ENCODE peak calls at places on chromosomes 2 and 18, in nine cellular contexts. X, B, C, F, W, A, G, K and I are unnamed samples.

GRCh38 chr2:71888741-71889445 is 258.8 kb downstream of the CYP26B1 start:
- DNase-seq in X (no peak), B (no peak), C (no peak), F (no peak), W (no peak), A (peak; percentile 22), G (peak; percentile 78), K (no peak), I (peak; percentile 65)

GRCh38 chr2:225002656-225003045 is 39.6 kb downstream of the DOCK10 start:
- DNase-seq in X (no peak), B (no peak), C (no peak), F (no peak), W (no peak), A (no peak), G (no peak), K (peak; percentile 75), I (no peak)

GRCh38 chr2:72934683-72935610 is 17.6 kb downstream of the EMX1 start:
- DNase-seq in X (peak; percentile 51), B (peak; percentile 95), C (no peak), F (peak; percentile 60), W (peak; percentile 82), A (no peak), G (no peak), K (peak; percentile 50), I (no peak)

GRCh38 chr2:37851428-37851827 is 73.7 kb upstream of the RMDN2 start:
- DNase-seq in X (no peak), B (no peak), C (no peak), F (no peak), W (no peak), A (no peak), G (no peak), K (no peak), I (no peak)

GRCh38 chr2:203797363-203798111 is 70.0 kb upstream of the CTLA4 start:
- DNase-seq in X (no peak), B (no peak), C (no peak), F (no peak), W (no peak), A (peak; percentile 50), G (peak; percentile 62), K (no peak), I (no peak)

GRCh38 chr2:20423847-20424246 is 23.0 kb upstream of the RHOB start:
- DNase-seq in X (no peak), B (no peak), C (no peak), F (no peak), W (no peak), A (no peak), G (no peak), K (no peak), I (no peak)

GRCh38 chr18:57698571-57699276 is 77.1 kb upstream of the NARS1 start:
- DNase-seq in X (no peak), B (peak; percentile 70), C (peak; percentile 81), F (no peak), W (no peak), A (no peak), G (peak; percentile 90), K (no peak), I (peak; percentile 56)

GRCh38 chr2:227884511-227884947 is 13.1 kb downstream of the DAW1 start:
- DNase-seq in X (peak; percentile 77), B (peak; percentile 64), C (peak; percentile 77), F (peak; percentile 48), W (peak; percentile 58), A (peak; percentile 84), G (peak; percentile 75), K (peak; percentile 86), I (peak; percentile 82)

GRCh38 chr2:233414777-233415570 is 60.7 kb downstream of the DGKD start:
- DNase-seq in X (no peak), B (peak; percentile 83), C (no peak), F (no peak), W (peak; percentile 66), A (no peak), G (peak; percentile 59), K (no peak), I (peak; percentile 57)

DNA sequence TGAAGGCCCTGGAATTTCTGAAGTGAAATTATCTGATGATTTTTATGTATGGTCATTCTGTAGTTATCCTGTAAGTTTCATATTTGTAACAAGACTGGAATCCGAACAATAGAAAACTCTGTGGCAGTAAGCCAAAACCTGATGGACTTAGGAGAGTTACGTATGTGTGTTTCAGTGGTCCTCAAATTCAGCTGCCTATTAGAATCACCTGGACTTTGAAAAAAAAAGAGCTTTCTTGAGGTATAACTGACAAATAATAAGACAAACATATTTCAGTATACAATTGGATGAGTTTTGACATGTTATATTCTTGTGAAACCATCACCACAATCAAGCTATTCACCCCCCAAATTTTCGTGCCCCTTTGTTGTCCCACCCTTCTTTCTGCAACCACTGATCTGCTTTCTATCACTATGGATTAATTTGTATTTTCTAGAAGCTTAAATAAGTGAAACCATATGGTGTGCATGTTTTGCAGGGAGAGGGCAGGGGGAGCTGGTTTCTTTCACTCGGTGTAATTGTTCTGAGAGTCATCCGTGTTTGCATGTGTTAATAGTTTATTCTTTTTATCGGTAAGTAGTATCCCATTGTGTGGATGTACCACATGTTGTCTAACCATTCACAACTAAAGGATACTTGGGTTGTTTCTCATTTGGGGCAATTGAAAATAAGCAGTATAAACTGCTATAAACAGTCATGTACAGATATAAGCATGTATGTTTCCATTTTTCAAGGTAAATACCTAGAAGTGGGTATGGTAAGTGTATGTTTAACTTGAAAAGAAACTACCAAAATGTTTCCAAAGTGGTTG is 50.2 kb upstream of the EML4 start:
- DNase-seq in X (no peak), B (no peak), C (no peak), F (no peak), W (no peak), A (no peak), G (no peak), K (no peak), I (peak; percentile 56)
- H3K4me3 ChIP-seq in X (no peak overlapping the region), B (no peak overlapping the region), C (no peak overlapping the region), F (no peak overlapping the region), W (no peak overlapping the region), A (no peak overlapping the region), G (no peak overlapping the region), K (no peak overlapping the region), I (no peak overlapping the region)

DNA sequence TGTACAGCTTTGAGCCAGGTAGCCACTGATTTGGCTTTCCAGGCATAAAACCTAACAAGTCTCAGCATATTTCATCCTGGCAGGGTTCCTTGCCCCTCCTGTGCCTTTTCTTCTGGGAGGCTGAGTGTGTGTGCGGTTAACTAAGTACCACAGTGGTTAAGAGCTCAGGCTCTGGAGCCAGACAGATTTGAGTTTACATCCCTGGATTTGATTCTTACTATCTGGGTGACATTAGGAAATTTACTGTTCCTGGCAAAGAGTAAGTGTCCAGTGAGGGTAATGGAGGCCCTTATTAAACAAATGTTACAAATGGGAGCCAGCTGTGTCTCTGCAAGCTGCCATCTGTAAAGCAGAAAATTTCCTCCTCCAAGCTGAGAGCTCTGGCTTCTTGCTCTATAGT is 6.3 kb upstream of the COBLL1 start:
- DNase-seq in X (no peak), B (peak; percentile 92), C (no peak), F (no peak), W (peak; percentile 91), A (no peak), G (no peak), K (no peak), I (peak; percentile 52)
- TF ChIP-seq CTCF in X (no peak), B (no peak), C (no peak), F (no peak), W (no peak), A (no peak), G (no peak), K (no peak), I (no peak)

DNA sequence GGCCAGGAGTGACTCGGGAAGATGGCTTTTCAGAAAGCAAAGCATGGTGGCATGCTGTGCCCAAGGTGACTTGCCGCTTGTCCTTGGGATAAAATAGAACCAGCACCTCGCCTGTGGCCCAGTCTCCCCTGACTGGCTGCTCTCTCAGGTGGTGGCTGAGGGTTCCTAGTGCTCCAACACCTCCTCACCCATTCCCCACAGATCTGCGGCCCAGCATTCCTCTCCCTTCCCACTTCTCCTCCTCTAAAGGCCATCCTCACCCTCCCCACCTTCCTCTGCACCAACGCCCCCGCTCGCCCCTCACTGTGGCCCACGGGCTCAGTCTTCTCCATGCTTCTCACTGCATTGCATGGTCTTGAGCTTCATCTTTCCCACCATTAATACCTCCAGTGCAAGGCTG is 132.4 kb downstream of the PXDN start:
- DNase-seq in X (no peak), B (no peak), C (peak; percentile 52), F (no peak), W (no peak), A (no peak), G (no peak), K (no peak), I (no peak)
- H3K4me3 ChIP-seq in X (no peak overlapping the region), B (no peak overlapping the region), C (no peak overlapping the region), F (no peak overlapping the region), W (no peak overlapping the region), A (no peak overlapping the region), G (no peak overlapping the region), K (no peak overlapping the region), I (no peak overlapping the region)

DNA sequence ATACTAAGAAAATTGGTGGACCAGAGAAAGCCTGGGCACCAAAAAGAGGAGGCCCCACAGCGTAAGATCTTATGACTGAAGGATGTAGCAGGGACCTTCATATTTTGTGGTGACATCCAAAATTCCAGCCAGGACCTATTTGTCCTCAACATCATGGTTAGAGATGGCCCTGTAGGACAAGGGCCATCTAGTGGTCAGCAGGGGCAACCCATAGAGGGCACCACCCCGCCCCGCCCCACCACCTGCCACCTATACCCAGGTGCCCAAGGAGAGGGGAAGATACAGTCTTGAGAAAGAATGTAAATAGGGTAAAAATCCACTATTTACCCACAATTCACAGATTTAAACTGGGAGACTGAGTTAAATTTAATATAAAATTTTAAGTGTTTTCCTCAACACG is 59.6 kb upstream of the TMEM163 start:
- DNase-seq in X (no peak), B (no peak), C (no peak), F (peak; percentile 8), W (no peak), A (no peak), G (no peak), K (no peak), I (no peak)
- TF ChIP-seq CTCF in X (no peak), B (no peak), C (peak; percentile 9), F (peak; percentile 38), W (peak; percentile 22), A (peak; percentile 41), G (peak; percentile 12), K (no peak), I (no peak)

GRCh38 chr2:222298000-222298310 is 843 bp downstream of the PAX3 start:
- DNase-seq in X (no peak), B (no peak), C (no peak), F (no peak), W (no peak), A (no peak), G (no peak), K (no peak), I (no peak)
- H3K4me3 ChIP-seq in X (no peak overlapping the region), B (no peak overlapping the region), C (no peak overlapping the region), F (no peak overlapping the region), W (no peak overlapping the region), A (peak overlapping the region; percentile 64), G (peak overlapping the region; percentile 17), K (no peak overlapping the region), I (peak overlapping the region; percentile 61)

GRCh38 chr2:137467246-137467862 is 496.9 kb upstream of the HNMT start:
- DNase-seq in X (no peak), B (peak; percentile 53), C (no peak), F (peak; percentile 3), W (peak; percentile 48), A (peak; percentile 65), G (peak; percentile 25), K (no peak), I (peak; percentile 44)
- TF ChIP-seq CTCF in X (peak; percentile 44), B (peak; percentile 68), C (peak; percentile 49), F (peak; percentile 35), W (peak; percentile 77), A (peak; percentile 77), G (peak; percentile 60), K (peak; percentile 51), I (peak; percentile 73)

GRCh38 chr18:3251963-3252277 is 4.3 kb downstream of the MYL12A start:
- DNase-seq in X (no peak), B (no peak), C (no peak), F (no peak), W (no peak), A (no peak), G (no peak), K (no peak), I (no peak)
- H3K4me3 ChIP-seq in X (peak overlapping the region; percentile 72), B (no peak overlapping the region), C (peak overlapping the region; percentile 6), F (no peak overlapping the region), W (no peak overlapping the region), A (no peak overlapping the region), G (no peak overlapping the region), K (no peak overlapping the region), I (peak overlapping the region; percentile 5)